ENCODE peak calls at places on chromosome 18, in seven cellular contexts. R, I, H, F, Q, K and X are unnamed samples.
A peak's percentile ranks its signal among the peaks of the same experiment; 100 is the strongest.

GRCh38 chr18:3454365-3455089 is 4.6 kb downstream of the TGIF1 start:
- DNase-seq in F (peak; percentile 62), Q (no peak), I (no peak), H (peak; percentile 71), R (peak; percentile 70), K (no peak), X (no peak)

GRCh38 chr18:22912835-22913234 is 20.3 kb upstream of the RBBP8 start:
- DNase-seq in K (no peak), F (no peak), Q (no peak), R (peak; percentile 79), I (no peak), H (no peak), X (no peak)

GRCh38 chr18:31101148-31102019 is 837 bp downstream of the DSC2 start:
- DNase-seq in Q (peak; percentile 37), R (peak; percentile 23), K (peak; percentile 57), H (peak; percentile 73), I (peak; percentile 66), F (peak; percentile 73), X (peak; percentile 72)

GRCh38 chr18:10923671-10924070 is 225.7 kb downstream of the PIEZO2 start:
- DNase-seq in K (no peak), H (no peak), Q (no peak), F (no peak), I (no peak), R (no peak), X (no peak)

GRCh38 chr18:35775887-35776286 is 194.3 kb downstream of the GALNT1 start:
- DNase-seq in H (no peak), R (peak; percentile 14), I (no peak), K (no peak), F (no peak), Q (no peak), X (no peak)

GRCh38 chr18:65091737-65092329 is 659.0 kb upstream of the CDH7 start:
- DNase-seq in K (no peak), Q (no peak), H (peak; percentile 19), R (peak; percentile 2), F (peak; percentile 32), I (no peak), X (no peak)

GRCh38 chr18:71036783-71037182 is 747.9 kb downstream of the SOCS6 start:
- DNase-seq in F (peak; percentile 6), K (no peak), I (no peak), Q (no peak), R (peak; percentile 86), H (no peak), X (no peak)

GRCh38 chr18:23902396-23902795 is 112.2 kb upstream of the TTC39C start:
- DNase-seq in Q (no peak), R (no peak), K (no peak), H (peak; percentile 69), F (no peak), I (no peak), X (no peak)

GRCh38 chr18:57802869-57803118 is 321 bp downstream of the ATP8B1 start:
- DNase-seq in F (no peak), R (no peak), H (no peak), Q (no peak), I (no peak), K (no peak), X (no peak)

GRCh38 chr18:39675358-39675757 is 2109.8 kb upstream of the CELF4 start:
- DNase-seq in R (peak; percentile 79), I (no peak), K (no peak), H (no peak), F (no peak), Q (no peak), X (no peak)

GRCh38 chr18:627211-627610 is 30.2 kb upstream of the TYMS start:
- DNase-seq in H (no peak), R (no peak), K (no peak), F (no peak), Q (no peak), I (no peak), X (no peak)

GRCh38 chr18:21735452-21736015 is 5.1 kb upstream of the MIB1 start:
- DNase-seq in F (no peak), R (peak; percentile 17), H (peak; percentile 89), I (no peak), K (no peak), Q (no peak), X (no peak)

GRCh38 chr18:6476201-6476600 is 61.5 kb upstream of the L3MBTL4 start:
- DNase-seq in K (no peak), I (no peak), F (no peak), Q (no peak), R (no peak), H (no peak), X (no peak)

GRCh38 chr18:49186242-49186641 is 235.5 kb upstream of the SMAD7 start:
- DNase-seq in Q (no peak), F (no peak), K (no peak), I (no peak), H (no peak), R (peak; percentile 36), X (no peak)

GRCh38 chr18:23321996-23322395 is 131.1 kb upstream of the RIOK3 start:
- DNase-seq in K (no peak), H (no peak), I (no peak), Q (no peak), F (no peak), R (peak; percentile 70), X (no peak)

GRCh38 chr18:54878057-54878661 is 49.9 kb downstream of the RAB27B start:
- DNase-seq in H (no peak), F (no peak), R (peak; percentile 34), Q (no peak), I (no peak), K (no peak), X (no peak)

GRCh38 chr18:30280861-30281470 is 761.6 kb downstream of the DSC3 start:
- DNase-seq in I (no peak), F (peak; percentile 57), Q (no peak), H (peak; percentile 25), R (peak; percentile 41), K (no peak), X (no peak)

GRCh38 chr18:34491719-34492118 is 218.4 kb upstream of the DTNA start:
- DNase-seq in Q (no peak), K (no peak), I (no peak), R (no peak), F (no peak), H (no peak), X (no peak)

GRCh38 chr18:47968006-47968676 is 37.7 kb upstream of the SMAD2 start:
- DNase-seq in H (no peak), K (no peak), I (no peak), R (peak; percentile 85), Q (no peak), F (peak; percentile 18), X (no peak)

GRCh38 chr18:78542204-78542603 is 437.4 kb upstream of the SALL3 start:
- DNase-seq in I (peak; percentile 61), H (no peak), K (no peak), Q (no peak), R (no peak), F (no peak), X (no peak)

GRCh38 chr18:11689031-11689971 is at the start of gene GNAL:
- DNase-seq in H (peak; percentile 76), K (peak; percentile 74), F (peak; percentile 68), R (peak; percentile 90), Q (peak; percentile 69), I (peak; percentile 81), X (peak; percentile 89)

GRCh38 chr18:51660316-51660715 is 462.8 kb upstream of the MEX3C start:
- DNase-seq in F (no peak), R (no peak), K (no peak), Q (no peak), I (no peak), H (no peak), X (no peak)

GRCh38 chr18:51656249-51656648 is 458.8 kb upstream of the MEX3C start:
- DNase-seq in F (no peak), R (no peak), Q (no peak), I (no peak), K (no peak), H (no peak), X (no peak)

GRCh38 chr18:51655327-51655698 is 457.8 kb upstream of the MEX3C start:
- DNase-seq in K (no peak), Q (no peak), H (no peak), I (no peak), F (no peak), R (no peak), X (no peak)

GRCh38 chr18:51659781-51660180 is 462.3 kb upstream of the MEX3C start:
- DNase-seq in H (no peak), K (no peak), I (no peak), F (no peak), Q (no peak), R (no peak), X (no peak)

GRCh38 chr18:51658436-51658835 is 461.0 kb upstream of the MEX3C start:
- DNase-seq in I (no peak), H (no peak), F (no peak), R (no peak), K (no peak), Q (no peak), X (no peak)
- TF ChIP-seq CTCF in I (no peak), H (no peak), F (no peak), R (no peak), K (no peak), Q (no peak), X (no peak)

DNA sequence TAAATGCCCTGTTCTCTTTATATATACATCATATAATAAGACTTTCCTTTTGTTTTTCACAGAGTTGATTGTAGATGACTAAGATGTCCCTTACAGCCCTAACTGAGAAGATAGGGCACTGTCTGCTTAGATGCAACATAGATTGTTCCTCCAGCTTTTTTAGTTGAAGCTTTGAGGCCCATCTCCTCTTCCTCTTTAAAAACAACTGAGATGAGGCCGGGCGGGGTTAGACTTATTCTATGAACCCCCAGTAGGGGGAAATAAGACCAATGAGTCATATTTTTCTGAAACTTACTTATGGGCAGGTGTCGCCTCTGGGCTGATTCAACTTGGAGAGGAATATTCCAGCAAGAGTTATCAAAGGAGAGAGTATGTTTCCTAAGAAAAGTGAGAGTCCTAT is 84.6 kb downstream of the FBXO15 start:
- DNase-seq in F (no peak), R (no peak), Q (no peak), K (no peak), I (no peak), H (no peak), X (no peak)
- TF ChIP-seq CTCF in F (no peak), R (no peak), Q (no peak), K (no peak), I (no peak), H (no peak), X (peak; percentile 27)

DNA sequence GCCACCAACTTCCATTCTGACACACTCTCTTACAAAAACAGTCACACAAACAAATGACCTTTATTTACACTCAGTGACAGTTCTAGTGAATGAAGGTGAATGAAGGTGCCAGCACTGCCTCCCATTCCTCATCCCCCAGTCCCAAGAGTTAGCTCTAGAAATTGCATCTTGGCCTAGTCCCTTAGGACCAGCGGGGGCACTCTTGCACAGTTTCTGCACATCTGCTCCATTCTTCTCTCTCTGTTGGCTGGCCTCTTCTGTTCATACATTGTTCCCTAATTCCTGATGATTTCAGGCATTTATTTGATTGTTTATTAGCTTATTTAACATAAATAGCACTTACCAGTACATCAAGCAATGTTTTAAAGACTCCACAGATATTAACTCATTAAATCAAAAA is 30.9 kb downstream of the GAREM1 start:
- DNase-seq in H (peak; percentile 20), K (no peak), Q (no peak), R (no peak), I (peak; percentile 47), F (peak; percentile 30), X (no peak)
- TF ChIP-seq CTCF in H (no peak), K (peak; percentile 39), Q (no peak), R (no peak), I (peak; percentile 35), F (peak; percentile 28), X (peak; percentile 64)

GRCh38 chr18:72530622-72531021 is 13.5 kb downstream of the CBLN2 start:
- DNase-seq in Q (no peak), K (no peak), F (no peak), I (no peak), H (no peak), R (no peak), X (no peak)
- TF ChIP-seq CTCF in Q (no peak), K (peak; percentile 7), F (no peak), I (peak; percentile 38), H (no peak), R (no peak), X (peak; percentile 57)